ENCODE peak calls at places on chromosomes 1 and 21, in six cellular contexts. A, M, J, X, P and I are unnamed samples.

GRCh38 chr1:230148194-230148581 is 81.2 kb downstream of the GALNT2 start:
- DNase-seq in A (no peak), M (no peak), J (no peak), X (no peak), P (no peak), I (no peak)

GRCh38 chr1:172351761-172352161 is 68.7 kb upstream of the C1orf105 start:
- DNase-seq in A (no peak), M (no peak), J (no peak), X (no peak), P (peak; percentile 74), I (no peak)

GRCh38 chr1:157284446-157284845 is 146.3 kb upstream of the ETV3 start:
- DNase-seq in A (no peak), M (no peak), J (no peak), X (no peak), P (no peak), I (no peak)

GRCh38 chr1:205711105-205712048 is 31.1 kb upstream of the SLC45A3 start:
- DNase-seq in A (peak; percentile 95), M (peak; percentile 84), J (no peak), X (no peak), P (peak; percentile 86), I (peak; percentile 92)

GRCh38 chr21:28554660-28555475 is 437.8 kb downstream of the LTN1 start:
- DNase-seq in A (peak; percentile 18), M (no peak), J (no peak), X (no peak), P (peak; percentile 63), I (peak; percentile 50)

GRCh38 chr1:214514819-214515383 is 36.5 kb downstream of the PTPN14 start:
- DNase-seq in A (no peak), M (no peak), J (no peak), X (no peak), P (no peak), I (no peak)

GRCh38 chr21:44407493-44407892 is 47.8 kb upstream of the LRRC3 start:
- DNase-seq in A (no peak), M (no peak), J (no peak), X (no peak), P (no peak), I (no peak)

GRCh38 chr1:204673909-204674701 is 11.4 kb downstream of the LRRN2 start:
- DNase-seq in A (peak; percentile 67), M (no peak), J (no peak), X (no peak), P (no peak), I (no peak)

GRCh38 chr1:238568707-238569106 is 678.0 kb upstream of the ZP4 start:
- DNase-seq in A (no peak), M (no peak), J (no peak), X (no peak), P (no peak), I (no peak)

GRCh38 chr1:109786531-109787021 is 22.9 kb upstream of the EPS8L3 start:
- DNase-seq in A (no peak), M (no peak), J (peak; percentile 38), X (peak; percentile 80), P (no peak), I (no peak)

GRCh38 chr1:230186003-230186863 is 119.2 kb downstream of the GALNT2 start:
- DNase-seq in A (peak; percentile 75), M (no peak), J (no peak), X (peak; percentile 70), P (peak; percentile 93), I (no peak)

GRCh38 chr1:15476927-15477326 is 1.0 kb downstream of the CELA2B start:
- DNase-seq in A (peak; percentile 36), M (no peak), J (no peak), X (no peak), P (no peak), I (no peak)

DNA sequence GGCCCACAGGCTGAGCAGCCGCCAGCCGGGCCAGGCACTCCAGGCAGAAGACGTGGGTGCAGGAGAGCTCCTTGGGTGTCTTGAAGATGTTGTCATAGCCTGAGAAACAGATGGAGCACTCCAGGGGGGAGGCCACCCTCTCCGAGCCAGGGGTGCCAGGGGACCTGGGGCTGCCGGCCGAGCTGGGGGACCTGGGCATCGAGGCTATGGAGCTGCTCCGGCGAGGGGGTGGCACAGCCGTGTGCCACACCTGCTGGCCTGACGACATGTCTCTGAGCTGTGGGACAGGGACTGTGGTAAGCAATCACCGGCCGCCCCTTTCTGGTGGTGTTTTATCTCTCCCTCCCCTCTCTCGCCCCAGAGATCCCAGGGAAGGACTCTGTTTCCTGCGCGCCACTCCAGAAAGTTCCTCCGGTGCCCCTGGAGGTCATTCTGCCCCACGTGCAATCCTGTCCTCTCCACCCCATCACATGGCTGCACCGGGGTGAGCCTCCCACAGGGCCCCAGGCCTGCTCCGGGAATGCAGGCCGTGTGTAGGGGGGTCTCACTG is 1.7 kb downstream of the RNF223 start:
- DNase-seq in A (no peak), M (no peak), J (no peak), X (no peak), P (no peak), I (no peak)
- H3K27me3 ChIP-seq in A (peaks cover 20% of the 10 kb centered on the region), M (peaks cover 84% of the 10 kb centered on the region), J (peaks cover 28% of the 10 kb centered on the region), X (no peaks in the 10 kb centered on the region), P (no peaks in the 10 kb centered on the region), I (peaks cover 7% of the 10 kb centered on the region)

DNA sequence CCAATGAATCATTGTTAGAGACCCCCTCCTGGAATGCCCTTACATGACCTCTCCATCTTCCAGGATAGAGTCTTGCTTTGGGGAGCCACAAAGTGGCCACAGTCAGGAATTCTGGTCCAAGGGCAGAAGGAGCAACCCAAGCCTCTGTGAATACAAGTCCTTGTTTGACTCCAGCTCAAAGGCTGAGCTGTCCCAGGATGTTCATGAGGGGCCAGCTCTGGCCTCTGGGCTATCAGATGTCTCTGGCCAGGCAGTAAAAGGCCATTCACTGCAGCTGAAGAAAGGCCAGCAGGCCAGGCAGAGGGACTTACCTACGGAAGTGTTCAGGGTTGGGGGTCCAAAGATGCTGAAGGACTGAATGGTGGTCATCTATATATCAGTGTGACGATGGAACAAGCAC is 98.3 kb upstream of the IPO9 start:
- DNase-seq in A (no peak), M (no peak), J (no peak), X (no peak), P (no peak), I (no peak)
- TF ChIP-seq CTCF in A (no peak), M (no peak), J (no peak), X (no peak), P (no peak), I (no peak)

GRCh38 chr1:983736-984475 is 2.0 kb upstream of the PERM1 start:
- DNase-seq in A (peak; percentile 65), M (no peak), J (peak; percentile 81), X (peak; percentile 72), P (no peak), I (peak; percentile 60)
- H3K27me3 ChIP-seq in A (peaks cover 50% of the 10 kb centered on the region), M (peaks cover 22% of the 10 kb centered on the region), J (no peaks in the 10 kb centered on the region), X (no peaks in the 10 kb centered on the region), P (peaks cover 5% of the 10 kb centered on the region), I (no peaks in the 10 kb centered on the region)

GRCh38 chr1:5286244-5286643 is 631.8 kb downstream of the AJAP1 start:
- DNase-seq in A (peak; percentile 1), M (no peak), J (no peak), X (no peak), P (no peak), I (peak; percentile 47)
- TF ChIP-seq CTCF in A (no peak), M (no peak), J (no peak), X (no peak), P (no peak), I (peak; percentile 65)

GRCh38 chr1:17306407-17306806 is 1.6 kb upstream of the PADI4 start:
- DNase-seq in A (no peak), M (no peak), J (no peak), X (no peak), P (no peak), I (no peak)
- H3K27me3 ChIP-seq in A (no peaks in the 10 kb centered on the region), M (peaks cover 41% of the 10 kb centered on the region), J (peaks cover 4% of the 10 kb centered on the region), X (no peaks in the 10 kb centered on the region), P (peaks cover 35% of the 10 kb centered on the region), I (no peaks in the 10 kb centered on the region)